ENCODE peak calls at places on chromosomes 11 and 22, in ten cellular contexts. One of them, this sample, is unnamed.

GRCh38 chr11:69327741-69328191 is 33.8 kb downstream of the MYEOV start:
- DNase-seq in K562: no peak
- DNase-seq in hypothalamus: no peak
- DNase-seq in NCI-H1048: no peak
- DNase-seq in germinal center: no peak
- DNase-seq in RCC 7860: no peak
- DNase-seq in pancreas: no peak
- DNase-seq in globus pallidus: no peak
- DNase-seq in NCI-H1092: no peak
- DNase-seq in substantia nigra: no peak
- DNase-seq in this sample: no peak

GRCh38 chr11:84581083-84581482 is 1046.1 kb downstream of the DLG2 start:
- DNase-seq in K562: no peak
- DNase-seq in hypothalamus: no peak
- DNase-seq in NCI-H1048: no peak
- DNase-seq in NCI-H1092: no peak
- DNase-seq in germinal center: no peak
- DNase-seq in pancreas: no peak
- DNase-seq in RCC 7860: no peak
- DNase-seq in globus pallidus: no peak
- DNase-seq in substantia nigra: no peak
- DNase-seq in this sample: no peak

GRCh38 chr11:33881651-33882279 is 10.1 kb downstream of the LMO2 start:
- DNase-seq in germinal center: no peak
- DNase-seq in substantia nigra: no peak
- DNase-seq in hypothalamus: no peak
- DNase-seq in pancreas: no peak
- DNase-seq in RCC 7860: no peak
- DNase-seq in K562: peak; percentile 51
- DNase-seq in globus pallidus: no peak
- DNase-seq in NCI-H1048: no peak
- DNase-seq in NCI-H1092: no peak
- DNase-seq in this sample: no peak

GRCh38 chr11:130737866-130738431 is 178.3 kb downstream of the SNX19 start:
- DNase-seq in substantia nigra: no peak
- DNase-seq in K562: no peak
- DNase-seq in NCI-H1092: no peak
- DNase-seq in RCC 7860: peak; percentile 91
- DNase-seq in germinal center: no peak
- DNase-seq in hypothalamus: no peak
- DNase-seq in NCI-H1048: no peak
- DNase-seq in pancreas: peak; percentile 40
- DNase-seq in globus pallidus: no peak
- DNase-seq in this sample: no peak

GRCh38 chr11:13952668-13953067 is 9.9 kb upstream of the SPON1 start:
- DNase-seq in hypothalamus: no peak
- DNase-seq in globus pallidus: no peak
- DNase-seq in germinal center: no peak
- DNase-seq in NCI-H1048: no peak
- DNase-seq in NCI-H1092: no peak
- DNase-seq in substantia nigra: no peak
- DNase-seq in RCC 7860: no peak
- DNase-seq in K562: no peak
- DNase-seq in pancreas: no peak
- DNase-seq in this sample: no peak

GRCh38 chr22:27213766-27214581 is 556.6 kb downstream of the MIAT start:
- DNase-seq in pancreas: peak; percentile 22
- DNase-seq in hypothalamus: no peak
- DNase-seq in NCI-H1092: no peak
- DNase-seq in NCI-H1048: no peak
- DNase-seq in RCC 7860: no peak
- DNase-seq in globus pallidus: no peak
- DNase-seq in K562: no peak
- DNase-seq in substantia nigra: no peak
- DNase-seq in germinal center: no peak
- DNase-seq in this sample: no peak

GRCh38 chr22:30596199-30596598 is 4.5 kb upstream of the PES1 start:
- DNase-seq in pancreas: no peak
- DNase-seq in NCI-H1048: no peak
- DNase-seq in RCC 7860: no peak
- DNase-seq in globus pallidus: no peak
- DNase-seq in germinal center: no peak
- DNase-seq in hypothalamus: no peak
- DNase-seq in substantia nigra: no peak
- DNase-seq in K562: no peak
- DNase-seq in NCI-H1092: no peak
- DNase-seq in this sample: no peak

GRCh38 chr11:107591098-107591445 is at the start of gene ELMOD1:
- DNase-seq in substantia nigra: peak; percentile 78
- DNase-seq in NCI-H1092: no peak
- DNase-seq in K562: peak; percentile 65
- DNase-seq in NCI-H1048: no peak
- DNase-seq in hypothalamus: peak; percentile 71
- DNase-seq in RCC 7860: peak; percentile 41
- DNase-seq in pancreas: peak; percentile 22
- DNase-seq in globus pallidus: peak; percentile 40
- DNase-seq in germinal center: peak; percentile 61
- DNase-seq in this sample: peak; percentile 24

GRCh38 chr11:33802414-33802950 is 28.2 kb upstream of the FBXO3 start:
- DNase-seq in hypothalamus: peak; percentile 54
- DNase-seq in pancreas: peak; percentile 73
- DNase-seq in NCI-H1048: peak; percentile 50
- DNase-seq in germinal center: no peak
- DNase-seq in globus pallidus: peak; percentile 16
- DNase-seq in K562: no peak
- DNase-seq in NCI-H1092: peak; percentile 73
- DNase-seq in substantia nigra: peak; percentile 28
- DNase-seq in RCC 7860: peak; percentile 67
- DNase-seq in this sample: peak; percentile 19